ENCODE peak calls at places on chromosomes 6 and 20, in four cellular contexts. V, P, A and X are unnamed samples.

GRCh38 chr6:117548797-117549301 is 53.5 kb downstream of the GOPC start:
- DNase-seq in V (no peak), P (peak; percentile 75), A (no peak), X (peak; percentile 84)

GRCh38 chr6:133726188-133726587 is 162.7 kb upstream of the TCF21 start:
- DNase-seq in V (no peak), P (no peak), A (no peak), X (no peak)

GRCh38 chr20:20167704-20168103 is 115.4 kb downstream of the CFAP61 start:
- DNase-seq in V (no peak), P (no peak), A (no peak), X (no peak)

GRCh38 chr6:138695193-138695592 is 78.4 kb upstream of the CCDC28A start:
- DNase-seq in V (no peak), P (no peak), A (no peak), X (no peak)

GRCh38 chr6:128696651-128697391 is 176.4 kb upstream of the PTPRK start:
- DNase-seq in V (no peak), P (no peak), A (no peak), X (no peak)

GRCh38 chr6:70103798-70104197 is 199.1 kb downstream of the COL9A1 start:
- DNase-seq in V (no peak), P (no peak), A (no peak), X (no peak)

GRCh38 chr6:39848171-39848570 is 56.0 kb downstream of the DAAM2 start:
- DNase-seq in V (no peak), P (no peak), A (no peak), X (no peak)

GRCh38 chr6:52161689-52162438 is 24.3 kb upstream of the IL17A start:
- DNase-seq in V (no peak), P (peak; percentile 80), A (no peak), X (no peak)

GRCh38 chr20:16243470-16243869 is 329.8 kb downstream of the KIF16B start:
- DNase-seq in V (no peak), P (no peak), A (no peak), X (no peak)

GRCh38 chr6:160138839-160139419 is 17.3 kb downstream of the SLC22A1 start:
- DNase-seq in V (no peak), P (no peak), A (no peak), X (no peak)

GRCh38 chr20:47198254-47198671 is 158.2 kb downstream of the ZMYND8 start:
- DNase-seq in V (peak; percentile 59), P (peak; percentile 33), A (no peak), X (peak; percentile 15)

GRCh38 chr6:21987501-21987957 is 309.3 kb downstream of the PRL start:
- DNase-seq in V (peak; percentile 35), P (peak; percentile 39), A (peak; percentile 63), X (no peak)

GRCh38 chr20:4047614-4048013 is 32.3 kb upstream of the RNF24 start:
- DNase-seq in V (no peak), P (no peak), A (no peak), X (no peak)

GRCh38 chr6:54188832-54189231 is 77.6 kb downstream of the MLIP start:
- DNase-seq in V (no peak), P (no peak), A (no peak), X (no peak)

GRCh38 chr6:19312291-19312978 is 524.7 kb upstream of the ID4 start:
- DNase-seq in V (no peak), P (no peak), A (no peak), X (no peak)

GRCh38 chr6:29845405-29846006 is 17.9 kb downstream of the HLA-G start:
- DNase-seq in V (no peak), P (peak; percentile 71), A (no peak), X (no peak)

GRCh38 chr6:149978610-149979009 is 14.9 kb downstream of the ULBP1 start:
- DNase-seq in V (no peak), P (no peak), A (no peak), X (no peak)

GRCh38 chr20:37845261-37845681 is 57.7 kb upstream of the VSTM2L start:
- DNase-seq in V (no peak), P (no peak), A (no peak), X (no peak)

GRCh38 chr6:124770131-124770530 is 192.1 kb upstream of the RNF217 start:
- DNase-seq in V (no peak), P (no peak), A (no peak), X (no peak)

GRCh38 chr6:33862536-33862935 is 58.7 kb upstream of the MLN start:
- DNase-seq in V (no peak), P (no peak), A (no peak), X (no peak)

GRCh38 chr6:168574699-168575195 is 133.8 kb downstream of the SMOC2 start:
- DNase-seq in V (no peak), P (no peak), A (no peak), X (no peak)

GRCh38 chr6:36387440-36388303 is at the start of gene ETV7:
- DNase-seq in V (peak; percentile 69), P (peak; percentile 48), A (no peak), X (peak; percentile 31)

GRCh38 chr6:108523697-108524096 is 37.0 kb upstream of the FOXO3 start:
- DNase-seq in V (no peak), P (no peak), A (no peak), X (no peak)

GRCh38 chr6:116648161-116648560 is 20.4 kb downstream of the ZUP1 start:
- DNase-seq in V (no peak), P (no peak), A (no peak), X (no peak)

GRCh38 chr20:57957397-57958049 is 247.7 kb upstream of the PMEPA1 start:
- DNase-seq in V (no peak), P (no peak), A (peak; percentile 66), X (no peak)

GRCh38 chr20:50333856-50334255 is 143.2 kb downstream of the CEBPB start:
- DNase-seq in V (no peak), P (no peak), A (no peak), X (no peak)

GRCh38 chr20:17602493-17602892 is 32.6 kb downstream of the DSTN start:
- DNase-seq in V (no peak), P (no peak), A (no peak), X (no peak)

GRCh38 chr6:40287296-40287820 is 299.8 kb downstream of the LRFN2 start:
- DNase-seq in V (no peak), P (no peak), A (no peak), X (no peak)

GRCh38 chr6:106620931-106621672 is 8.2 kb downstream of the RTN4IP1 start:
- DNase-seq in V (no peak), P (no peak), A (no peak), X (no peak)